ENCODE peak calls at places on chromosomes 12 and 14, in five cellular contexts. W, I, J, M and B are unnamed samples.

GRCh38 chr12:57504033-57504432 is 16.2 kb downstream of the MARS1 start:
- DNase-seq in M (no peak), W (no peak), J (no peak), I (no peak), B (no peak)

GRCh38 chr14:100773331-100774163 is 46.9 kb downstream of the DLK1 start:
- DNase-seq in M (no peak), I (no peak), J (no peak), W (no peak), B (peak)

GRCh38 chr12:5083955-5084849 is 40.5 kb downstream of the KCNA5 start:
- DNase-seq in W (peak), J (no peak), I (peak), M (no peak), B (peak)

GRCh38 chr12:27960822-27961221 is 11.7 kb downstream of the PTHLH start:
- DNase-seq in W (no peak), I (no peak), M (no peak), J (no peak), B (no peak)

GRCh38 chr12:104687823-104688573 is 231.2 kb downstream of the CHST11 start:
- DNase-seq in W (no peak), M (no peak), J (no peak), I (no peak), B (no peak)

GRCh38 chr14:59829941-59830734 is 40.4 kb downstream of the RTN1 start:
- DNase-seq in J (no peak), W (no peak), M (no peak), I (peak), B (peak)

GRCh38 chr14:50677527-50678063 is 9.5 kb upstream of the SAV1 start:
- DNase-seq in M (no peak), J (no peak), I (no peak), W (no peak), B (peak)

GRCh38 chr12:131724534-131724933 is 13.6 kb downstream of the SFSWAP start:
- DNase-seq in I (peak), W (no peak), J (no peak), M (no peak), B (no peak)

GRCh38 chr12:54579696-54580333 is 8.6 kb downstream of the PPP1R1A start:
- DNase-seq in J (peak), I (peak), M (peak), W (no peak), B (peak)

GRCh38 chr12:106030210-106031175 is 108.3 kb downstream of the NUAK1 start:
- DNase-seq in I (peak), M (no peak), W (no peak), J (no peak), B (no peak)

GRCh38 chr12:131460516-131460915 is 250.4 kb upstream of the SFSWAP start:
- DNase-seq in M (no peak), J (no peak), I (no peak), W (no peak), B (no peak)

GRCh38 chr12:49014547-49014946 is 4.0 kb downstream of the PRKAG1 start:
- DNase-seq in J (no peak), W (no peak), M (no peak), I (peak), B (no peak)

GRCh38 chr14:95515080-95515489 is 1.4 kb downstream of the SYNE3 start:
- DNase-seq in W (no peak), I (peak), J (no peak), M (peak), B (peak)

GRCh38 chr14:103696466-103697071 is 18.7 kb downstream of the XRCC3 start:
- DNase-seq in W (no peak), M (peak), I (no peak), J (peak), B (peak)

GRCh38 chr14:33617154-33617553 is 333.7 kb downstream of the EGLN3 start:
- DNase-seq in M (no peak), I (no peak), W (no peak), J (no peak), B (no peak)

GRCh38 chr12:56126732-56127239 is 1.3 kb upstream of the ESYT1 start:
- DNase-seq in J (no peak), I (no peak), M (no peak), W (no peak), B (no peak)

GRCh38 chr14:96089401-96089800 is 50.2 kb downstream of the C14orf132 start:
- DNase-seq in W (no peak), J (peak), I (no peak), M (no peak), B (no peak)

GRCh38 chr14:76918751-76919421 is 92.7 kb downstream of the LRRC74A start:
- DNase-seq in W (peak), J (peak), M (peak), I (peak), B (peak)

GRCh38 chr14:45526715-45527549 is 273.9 kb upstream of the MIS18BP1 start:
- DNase-seq in M (no peak), W (no peak), J (no peak), I (peak), B (peak)

GRCh38 chr12:103011974-103012763 is 54.7 kb downstream of the ASCL1 start:
- DNase-seq in I (peak), W (no peak), M (no peak), J (no peak), B (no peak)

GRCh38 chr14:97380539-97380941 is 583.4 kb downstream of the VRK1 start:
- DNase-seq in J (no peak), W (no peak), M (no peak), I (no peak), B (no peak)

GRCh38 chr12:17592472-17592871 is 497.5 kb downstream of the RERGL start:
- DNase-seq in I (no peak), W (no peak), J (no peak), M (no peak), B (no peak)

GRCh38 chr12:44812062-44812461 is 64.1 kb downstream of the NELL2 start:
- DNase-seq in J (no peak), W (no peak), M (no peak), I (peak), B (no peak)

GRCh38 chr12:89571481-89572190 is 45.8 kb upstream of the POC1B start:
- DNase-seq in W (no peak), J (no peak), I (no peak), M (no peak), B (no peak)

GRCh38 chr12:109458771-109459208 is 18.3 kb downstream of the KCTD10 start:
- DNase-seq in I (peak), J (no peak), M (no peak), W (no peak), B (peak)